ENCODE peak calls at places on chromosome 21, in ten cellular contexts. E, W, Q, J, D, C, F, R, N and O are unnamed samples.

GRCh38 chr21:41160036-41160435 is 7.9 kb upstream of the BACE2 start:
- DNase-seq in E (no peak), W (no peak), Q (no peak), J (no peak), D (no peak), C (no peak), F (no peak), R (no peak), N (no peak), O (no peak)

GRCh38 chr21:46093668-46094400 is 4.1 kb upstream of the COL6A2 start:
- DNase-seq in E (no peak), W (no peak), Q (no peak), J (no peak), D (no peak), C (peak), F (peak), R (no peak), N (peak), O (no peak)

GRCh38 chr21:34343347-34344057 is 20.3 kb upstream of the KCNE2 start:
- DNase-seq in E (no peak), W (no peak), Q (no peak), J (no peak), D (no peak), C (no peak), F (no peak), R (no peak), N (no peak), O (no peak)

GRCh38 chr21:38083534-38083933 is 167.3 kb upstream of the KCNJ6 start:
- DNase-seq in E (no peak), W (no peak), Q (no peak), J (no peak), D (no peak), C (no peak), F (no peak), R (no peak), N (no peak), O (no peak)

GRCh38 chr21:38448619-38449186 is 49.6 kb downstream of the ERG start:
- DNase-seq in E (no peak), W (no peak), Q (no peak), J (no peak), D (no peak), C (no peak), F (no peak), R (no peak), N (no peak), O (no peak)

GRCh38 chr21:35154788-35155187 is 105.7 kb upstream of the RUNX1 start:
- DNase-seq in E (peak), W (no peak), Q (no peak), J (no peak), D (no peak), C (no peak), F (no peak), R (no peak), N (no peak), O (no peak)

GRCh38 chr21:39601194-39601940 is 11.4 kb upstream of the B3GALT5 start:
- DNase-seq in E (peak), W (no peak), Q (no peak), J (no peak), D (no peak), C (no peak), F (no peak), R (no peak), N (no peak), O (no peak)

GRCh38 chr21:16117851-16118592 is 388.2 kb downstream of the USP25 start:
- DNase-seq in E (no peak), W (no peak), Q (no peak), J (no peak), D (no peak), C (no peak), F (no peak), R (no peak), N (no peak), O (peak)

GRCh38 chr21:44317241-44317782 is 17.5 kb downstream of the PFKL start:
- DNase-seq in E (no peak), W (peak), Q (no peak), J (no peak), D (no peak), C (no peak), F (no peak), R (no peak), N (no peak), O (no peak)

GRCh38 chr21:15592271-15592860 is 137.4 kb upstream of the USP25 start:
- DNase-seq in E (peak), W (no peak), Q (no peak), J (no peak), D (no peak), C (no peak), F (no peak), R (no peak), N (no peak), O (peak)

GRCh38 chr21:45295576-45296365 is 8.1 kb upstream of the POFUT2 start:
- DNase-seq in E (no peak), W (no peak), Q (no peak), J (peak), D (no peak), C (no peak), F (peak), R (peak), N (peak), O (no peak)

GRCh38 chr21:37101384-37101783 is 28.3 kb downstream of the TTC3 start:
- DNase-seq in E (no peak), W (no peak), Q (no peak), J (no peak), D (no peak), C (no peak), F (no peak), R (no peak), N (no peak), O (no peak)

GRCh38 chr21:44834951-44835646 is 17.2 kb upstream of the SUMO3 start:
- DNase-seq in E (no peak), W (no peak), Q (no peak), J (no peak), D (no peak), C (no peak), F (peak), R (no peak), N (peak), O (no peak)

GRCh38 chr21:26449161-26449560 is 123.9 kb downstream of the CYYR1 start:
- DNase-seq in E (no peak), W (peak), Q (no peak), J (no peak), D (no peak), C (no peak), F (no peak), R (no peak), N (no peak), O (no peak)

GRCh38 chr21:34037009-34037408 is 36.4 kb upstream of the MRPS6 start:
- DNase-seq in E (no peak), W (no peak), Q (no peak), J (no peak), D (no peak), C (no peak), F (no peak), R (no peak), N (no peak), O (no peak)

GRCh38 chr21:33434770-33435360 is 31.7 kb downstream of the IFNGR2 start:
- DNase-seq in E (peak), W (no peak), Q (peak), J (peak), D (no peak), C (no peak), F (no peak), R (peak), N (no peak), O (peak)

GRCh38 chr21:21813295-21813694 is 815.1 kb downstream of the NCAM2 start:
- DNase-seq in E (no peak), W (no peak), Q (no peak), J (no peak), D (no peak), C (no peak), F (no peak), R (no peak), N (no peak), O (no peak)

GRCh38 chr21:45594721-45595489 is 48.6 kb upstream of the PCBP3 start:
- DNase-seq in E (no peak), W (no peak), Q (no peak), J (no peak), D (no peak), C (peak), F (no peak), R (no peak), N (no peak), O (no peak)

GRCh38 chr21:31366825-31367224 is 22.8 kb upstream of the TIAM1 start:
- DNase-seq in E (peak), W (no peak), Q (no peak), J (no peak), D (no peak), C (no peak), F (no peak), R (no peak), N (no peak), O (peak)

GRCh38 chr21:33286600-33287456 is 20.7 kb downstream of the IL10RB start:
- DNase-seq in E (peak), W (no peak), Q (no peak), J (peak), D (no peak), C (no peak), F (no peak), R (no peak), N (no peak), O (peak)

GRCh38 chr21:42653492-42654061 is at the start of gene PDE9A:
- DNase-seq in E (no peak), W (no peak), Q (peak), J (no peak), D (no peak), C (peak), F (peak), R (peak), N (no peak), O (no peak)

GRCh38 chr21:35674895-35675470 is 385.3 kb downstream of the SETD4 start:
- DNase-seq in E (peak), W (no peak), Q (no peak), J (no peak), D (no peak), C (no peak), F (no peak), R (no peak), N (no peak), O (no peak)

GRCh38 chr21:46191257-46191685 is 7.0 kb upstream of the SPATC1L start:
- DNase-seq in E (peak), W (peak), Q (no peak), J (no peak), D (no peak), C (peak), F (no peak), R (no peak), N (peak), O (no peak)

GRCh38 chr21:44880762-44881585 is 7.5 kb upstream of the PTTG1IP start:
- DNase-seq in E (peak), W (no peak), Q (no peak), J (no peak), D (no peak), C (peak), F (no peak), R (no peak), N (no peak), O (no peak)

GRCh38 chr21:26199471-26199870 is 28.9 kb upstream of the APP start:
- DNase-seq in E (no peak), W (no peak), Q (no peak), J (no peak), D (no peak), C (no peak), F (no peak), R (no peak), N (no peak), O (no peak)

GRCh38 chr21:14096577-14096976 is 114.2 kb downstream of the LIPI start:
- DNase-seq in E (no peak), W (peak), Q (no peak), J (no peak), D (no peak), C (no peak), F (no peak), R (no peak), N (no peak), O (no peak)

GRCh38 chr21:14901482-14901958 is 163.3 kb downstream of the NRIP1 start:
- DNase-seq in E (peak), W (no peak), Q (no peak), J (no peak), D (no peak), C (no peak), F (no peak), R (no peak), N (no peak), O (no peak)

GRCh38 chr21:38793060-38793459 is 12.7 kb upstream of the ETS2 start:
- DNase-seq in E (no peak), W (no peak), Q (no peak), J (no peak), D (no peak), C (no peak), F (no peak), R (no peak), N (no peak), O (no peak)

GRCh38 chr21:44911066-44911383 is 9.7 kb downstream of the ITGB2 start:
- DNase-seq in E (no peak), W (no peak), Q (no peak), J (no peak), D (no peak), C (no peak), F (no peak), R (no peak), N (no peak), O (no peak)

GRCh38 chr21:43196789-43197188 is 28.0 kb downstream of the CRYAA start:
- DNase-seq in E (no peak), W (peak), Q (no peak), J (no peak), D (no peak), C (peak), F (peak), R (no peak), N (peak), O (no peak)